ENCODE peak calls at places on chromosome 9, in five cellular contexts. S is substantia nigra, F is frontal cortex, X is NAMALWA, Z is tibial nerve. V is an unnamed sample.

GRCh38 chr9:88989961-88990570 is 1.2 kb upstream of the S1PR3 start:
- DNase-seq in S (no peak), F (no peak), X (no peak), Z (no peak), V (no peak)

GRCh38 chr9:110659891-110660541 is 8.6 kb upstream of the MUSK start:
- DNase-seq in S (no peak), F (no peak), X (no peak), Z (no peak), V (no peak)

GRCh38 chr9:78781681-78782080 is 484.8 kb downstream of the PSAT1 start:
- DNase-seq in S (no peak), F (no peak), X (no peak), Z (no peak), V (no peak)

GRCh38 chr9:86953181-86953580 is 5.9 kb upstream of the GAS1 start:
- DNase-seq in S (no peak), F (no peak), X (no peak), Z (no peak), V (no peak)

GRCh38 chr9:124596172-124596839 is 89.1 kb upstream of the NR5A1 start:
- DNase-seq in S (no peak), F (no peak), X (no peak), Z (no peak), V (no peak)

GRCh38 chr9:90330215-90330614 is 312.4 kb downstream of the DIRAS2 start:
- DNase-seq in S (no peak), F (no peak), X (no peak), Z (no peak), V (no peak)

GRCh38 chr9:95954940-95955339 is 79.4 kb downstream of the ERCC6L2 start:
- DNase-seq in S (no peak), F (no peak), X (no peak), Z (no peak), V (no peak)

GRCh38 chr9:120663380-120663779 is 50.9 kb downstream of the MEGF9 start:
- DNase-seq in S (no peak), F (no peak), X (no peak), Z (no peak), V (no peak)

GRCh38 chr9:18542837-18543405 is 69.0 kb downstream of the ADAMTSL1 start:
- DNase-seq in S (no peak), F (no peak), X (no peak), Z (no peak), V (peak)

GRCh38 chr9:36036253-36036779 is 397 bp upstream of the RECK start:
- DNase-seq in S (no peak), F (no peak), X (no peak), Z (no peak), V (no peak)

GRCh38 chr9:133633681-133633990 is 2.5 kb upstream of the DBH start:
- DNase-seq in S (no peak), F (no peak), X (no peak), Z (no peak), V (peak)

GRCh38 chr9:80550181-80550580 is 978.4 kb downstream of the TLE4 start:
- DNase-seq in S (no peak), F (no peak), X (no peak), Z (no peak), V (no peak)

GRCh38 chr9:76646249-76646648 is 118.0 kb upstream of the PCA3 start:
- DNase-seq in S (no peak), F (no peak), X (no peak), Z (no peak), V (no peak)

GRCh38 chr9:93218161-93218560 is 34.2 kb downstream of the WNK2 start:
- DNase-seq in S (no peak), F (no peak), X (no peak), Z (no peak), V (peak)

GRCh38 chr9:88396836-88397577 is 8.8 kb downstream of the SPIN1 start:
- DNase-seq in S (no peak), F (no peak), X (no peak), Z (no peak), V (peak)

GRCh38 chr9:129962376-129962765 is 80.6 kb downstream of the FNBP1 start:
- DNase-seq in S (no peak), F (no peak), X (no peak), Z (no peak), V (peak)

GRCh38 chr9:125484632-125485282 is 222.3 kb downstream of the MAPKAP1 start:
- DNase-seq in S (no peak), F (no peak), X (no peak), Z (no peak), V (peak)

GRCh38 chr9:32672478-32672877 is 37.0 kb upstream of the TAF1L start:
- DNase-seq in S (no peak), F (no peak), X (no peak), Z (no peak), V (peak)

GRCh38 chr9:130974697-130975096 is 34.3 kb upstream of the LAMC3 start:
- DNase-seq in S (no peak), F (no peak), X (no peak), Z (no peak), V (peak)

V was measured in osteoblast.